ENCODE peak calls at places on chromosomes 4 and X, in six cellular contexts. P is nephron progenitor cell, A is brain microvascular endothelial cell, L is GM13977, F is foreskin fibroblast, D is lower leg skin. H is an unnamed sample.

GRCh38 chr4:8278421-8279287 is 9.1 kb downstream of the HTRA3 start:
- DNase-seq in P (no peak), A (peak; percentile 60), L (no peak), F (peak; percentile 86), D (no peak), H (peak; percentile 87)

GRCh38 chr4:111362891-111363290 is 740.0 kb upstream of the PITX2 start:
- DNase-seq in P (no peak), A (no peak), L (no peak), F (peak; percentile 84), D (no peak), H (peak; percentile 4)

GRCh38 chr4:478373-478772 is 20.6 kb downstream of the ZNF721 start:
- DNase-seq in P (no peak), A (no peak), L (no peak), F (no peak), D (no peak), H (peak; percentile 28)

GRCh38 chrX:153638436-153639176 is 8.4 kb upstream of the DUSP9 start:
- DNase-seq in P (no peak), A (no peak), L (peak; percentile 6), F (no peak), D (no peak), H (no peak)

GRCh38 chr4:152247271-152247975 is 288.5 kb downstream of the FBXW7 start:
- DNase-seq in P (peak; percentile 36), A (no peak), L (no peak), F (no peak), D (no peak), H (no peak)

GRCh38 chr4:74111576-74111975 is 12.6 kb upstream of the CXCL2 start:
- DNase-seq in P (no peak), A (no peak), L (no peak), F (no peak), D (no peak), H (no peak)

GRCh38 chr4:143531368-143531767 is 17.9 kb downstream of the SMARCA5 start:
- DNase-seq in P (no peak), A (no peak), L (no peak), F (no peak), D (no peak), H (no peak)

GRCh38 chr4:1383728-1384591 is 22.3 kb downstream of the NKX1-1 start:
- DNase-seq in P (peak; percentile 1), A (no peak), L (no peak), F (no peak), D (no peak), H (no peak)

GRCh38 chr4:103493450-103494159 is 226.2 kb downstream of the TACR3 start:
- DNase-seq in P (no peak), A (no peak), L (no peak), F (no peak), D (no peak), H (no peak)

GRCh38 chrX:13716905-13717304 is 17.5 kb downstream of the TRAPPC2 start:
- DNase-seq in P (no peak), A (no peak), L (no peak), F (no peak), D (no peak), H (no peak)

GRCh38 chr4:87557348-87557747 is 28.2 kb upstream of the SPARCL1 start:
- DNase-seq in P (no peak), A (no peak), L (no peak), F (no peak), D (no peak), H (no peak)

GRCh38 chrX:38941675-38942074 is 140.4 kb downstream of the MID1IP1 start:
- DNase-seq in P (no peak), A (no peak), L (no peak), F (peak; percentile 20), D (no peak), H (peak; percentile 13)

GRCh38 chrX:153845842-153846241 is 15.5 kb upstream of the PDZD4 start:
- DNase-seq in P (no peak), A (no peak), L (no peak), F (peak; percentile 2), D (no peak), H (peak; percentile 21)

GRCh38 chrX:12480956-12481355 is 310.3 kb upstream of the PRPS2 start:
- DNase-seq in P (no peak), A (no peak), L (no peak), F (peak; percentile 4), D (no peak), H (no peak)

GRCh38 chr4:182806259-182807252 is 110.6 kb downstream of the DCTD start:
- DNase-seq in P (peak; percentile 95), A (peak; percentile 65), L (peak; percentile 87), F (peak; percentile 47), D (peak; percentile 39), H (peak; percentile 52)

GRCh38 chrX:13669246-13669689 is 16.3 kb downstream of the TCEANC start:
- DNase-seq in P (no peak), A (peak; percentile 90), L (peak; percentile 42), F (peak; percentile 71), D (peak; percentile 63), H (peak; percentile 99)

GRCh38 chr4:82371398-82371972 is 2.3 kb downstream of the HNRNPD start:
- DNase-seq in P (no peak), A (no peak), L (peak; percentile 29), F (no peak), D (no peak), H (peak; percentile 18)

GRCh38 chr4:173990879-173991231 is 292.6 kb downstream of the FBXO8 start:
- DNase-seq in P (peak; percentile 12), A (no peak), L (no peak), F (no peak), D (no peak), H (peak; percentile 92)

GRCh38 chrX:47030339-47030738 is 47.9 kb upstream of the RGN start:
- DNase-seq in P (peak; percentile 20), A (peak; percentile 47), L (peak; percentile 45), F (peak; percentile 21), D (no peak), H (peak; percentile 77)

GRCh38 chr4:108166441-108167315 is 2.1 kb downstream of the LEF1 start:
- DNase-seq in P (peak; percentile 71), A (no peak), L (peak; percentile 69), F (no peak), D (no peak), H (no peak)

GRCh38 chr4:26065833-26066232 is 151.8 kb downstream of the SMIM20 start:
- DNase-seq in P (no peak), A (no peak), L (no peak), F (no peak), D (no peak), H (peak; percentile 23)

GRCh38 chr4:89829470-89830138 is 7.4 kb downstream of the SNCA start:
- DNase-seq in P (no peak), A (no peak), L (peak; percentile 44), F (peak; percentile 16), D (peak; percentile 48), H (no peak)

GRCh38 chrX:104854188-104854587 is 288.2 kb downstream of the IL1RAPL2 start:
- DNase-seq in P (no peak), A (no peak), L (no peak), F (no peak), D (no peak), H (peak; percentile 27)

GRCh38 chr4:32425243-32425642 is 1705.1 kb downstream of the PCDH7 start:
- DNase-seq in P (no peak), A (no peak), L (no peak), F (no peak), D (no peak), H (no peak)

GRCh38 chrX:68299923-68300322 is 133.4 kb downstream of the OPHN1 start:
- DNase-seq in P (no peak), A (no peak), L (no peak), F (no peak), D (no peak), H (peak; percentile 11)

GRCh38 chr4:70734168-70734954 is 12.6 kb downstream of the RUFY3 start:
- DNase-seq in P (no peak), A (peak; percentile 41), L (peak; percentile 64), F (peak; percentile 24), D (no peak), H (peak; percentile 69)

GRCh38 chr4:70739496-70740337 is 18.0 kb downstream of the RUFY3 start:
- DNase-seq in P (no peak), A (no peak), L (no peak), F (no peak), D (no peak), H (peak; percentile 43)

GRCh38 chr4:70734971-70735370 is 13.2 kb downstream of the RUFY3 start:
- DNase-seq in P (no peak), A (no peak), L (no peak), F (no peak), D (no peak), H (peak; percentile 16)

GRCh38 chr4:70737006-70737405 is 15.2 kb downstream of the RUFY3 start:
- DNase-seq in P (no peak), A (no peak), L (no peak), F (no peak), D (no peak), H (peak; percentile 47)

GRCh38 chr4:70737409-70737808 is 15.6 kb downstream of the RUFY3 start:
- DNase-seq in P (no peak), A (no peak), L (no peak), F (no peak), D (no peak), H (no peak)
- TF ChIP-seq CTCF in P (no peak), A (no peak), L (peak; percentile 12), F (no peak), D (no peak), H (no peak)

GRCh38 chr4:150256841-150257273 is 178.6 kb downstream of the DCLK2 start:
- DNase-seq in P (no peak), A (no peak), L (no peak), F (no peak), D (no peak), H (no peak)
- TF ChIP-seq CTCF in P (no peak), A (peak; percentile 28), L (no peak), F (no peak), D (no peak), H (no peak)

GRCh38 chr4:38210396-38211114 is 250.4 kb downstream of the PTTG2 start:
- DNase-seq in P (no peak), A (peak; percentile 21), L (no peak), F (no peak), D (no peak), H (no peak)
- TF ChIP-seq CTCF in P (no peak), A (no peak), L (no peak), F (no peak), D (no peak), H (no peak)

GRCh38 chr4:154120277-154120676 is 331.4 kb upstream of the SFRP2 start:
- DNase-seq in P (no peak), A (no peak), L (no peak), F (no peak), D (no peak), H (peak; percentile 6)

GRCh38 chr4:154120690-154121089 is 331.8 kb upstream of the SFRP2 start:
- DNase-seq in P (no peak), A (no peak), L (no peak), F (no peak), D (no peak), H (no peak)

GRCh38 chr4:154123897-154124296 is 335.0 kb upstream of the SFRP2 start:
- DNase-seq in P (no peak), A (no peak), L (no peak), F (no peak), D (no peak), H (no peak)

GRCh38 chr4:154124539-154125255 is 335.8 kb upstream of the SFRP2 start:
- DNase-seq in P (no peak), A (peak; percentile 56), L (no peak), F (peak; percentile 67), D (no peak), H (peak; percentile 72)

DNA sequence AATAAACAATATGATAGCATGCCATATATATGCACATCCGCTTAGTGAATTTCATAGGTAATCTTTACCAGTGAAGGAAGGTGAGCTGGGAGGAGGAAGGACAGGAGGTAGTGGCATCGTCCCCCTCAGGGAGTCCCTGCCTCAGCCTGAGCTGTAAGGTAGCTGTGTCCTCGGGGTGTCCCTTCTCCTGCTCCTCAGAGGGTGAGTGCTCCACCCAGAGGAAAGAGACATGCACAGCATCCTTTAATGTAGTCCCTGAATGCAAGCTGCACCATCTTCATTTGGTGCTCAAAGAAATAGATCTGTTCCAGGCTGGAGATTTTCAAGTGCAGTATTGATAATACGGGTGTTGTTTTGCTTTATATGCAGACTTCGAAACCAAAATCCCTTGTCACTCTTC is 330.4 kb upstream of the SFRP2 start:
- DNase-seq in P (no peak), A (peak; percentile 5), L (no peak), F (peak; percentile 13), D (no peak), H (no peak)
- TF ChIP-seq CTCF in P (no peak), A (no peak), L (peak; percentile 38), F (no peak), D (no peak), H (no peak)

H was measured in fibroblast of villous mesenchyme.